ENCODE peak calls at places on chromosome 1, in five cellular contexts. One of them, this sample, is unnamed.

GRCh38 chr1:90593312-90593711 is 123.8 kb downstream of the BARHL2 start:
- DNase-seq in globus pallidus: no peak
- DNase-seq in stimulated activated CD4-positive, alpha-beta T cell treated with anti-CD3 and anti-CD28 coated beads, Interleukin-4, amount 100 ng/mL, for 24 hours: no peak
- DNase-seq in adrenal gland: no peak
- DNase-seq in fibroblast of gingiva: no peak
- DNase-seq in this sample: no peak

GRCh38 chr1:238457610-238458009 is 566.9 kb upstream of the ZP4 start:
- DNase-seq in globus pallidus: no peak
- DNase-seq in stimulated activated CD4-positive, alpha-beta T cell treated with anti-CD3 and anti-CD28 coated beads, Interleukin-4, amount 100 ng/mL, for 24 hours: no peak
- DNase-seq in adrenal gland: no peak
- DNase-seq in fibroblast of gingiva: no peak
- DNase-seq in this sample: no peak

GRCh38 chr1:152162826-152163463 is 3.9 kb upstream of the RPTN start:
- DNase-seq in globus pallidus: no peak
- DNase-seq in stimulated activated CD4-positive, alpha-beta T cell treated with anti-CD3 and anti-CD28 coated beads, Interleukin-4, amount 100 ng/mL, for 24 hours: no peak
- DNase-seq in adrenal gland: no peak
- DNase-seq in fibroblast of gingiva: peak
- DNase-seq in this sample: peak

GRCh38 chr1:174114788-174115448 is 44.4 kb upstream of the RABGAP1L start:
- DNase-seq in globus pallidus: peak
- DNase-seq in stimulated activated CD4-positive, alpha-beta T cell treated with anti-CD3 and anti-CD28 coated beads, Interleukin-4, amount 100 ng/mL, for 24 hours: peak
- DNase-seq in adrenal gland: no peak
- DNase-seq in fibroblast of gingiva: peak
- DNase-seq in this sample: peak

GRCh38 chr1:116433283-116434257 is 60.5 kb downstream of the ATP1A1 start:
- DNase-seq in globus pallidus: peak
- DNase-seq in stimulated activated CD4-positive, alpha-beta T cell treated with anti-CD3 and anti-CD28 coated beads, Interleukin-4, amount 100 ng/mL, for 24 hours: no peak
- DNase-seq in adrenal gland: no peak
- DNase-seq in fibroblast of gingiva: peak
- DNase-seq in this sample: no peak

GRCh38 chr1:214341459-214341858 is 60.5 kb downstream of the SMYD2 start:
- DNase-seq in globus pallidus: no peak
- DNase-seq in stimulated activated CD4-positive, alpha-beta T cell treated with anti-CD3 and anti-CD28 coated beads, Interleukin-4, amount 100 ng/mL, for 24 hours: no peak
- DNase-seq in adrenal gland: no peak
- DNase-seq in fibroblast of gingiva: no peak
- DNase-seq in this sample: no peak

GRCh38 chr1:44034423-44034822 is 3.2 kb upstream of the SLC6A9 start:
- DNase-seq in globus pallidus: no peak
- DNase-seq in stimulated activated CD4-positive, alpha-beta T cell treated with anti-CD3 and anti-CD28 coated beads, Interleukin-4, amount 100 ng/mL, for 24 hours: no peak
- DNase-seq in adrenal gland: no peak
- DNase-seq in fibroblast of gingiva: no peak
- DNase-seq in this sample: no peak

GRCh38 chr1:11893907-11894251 is 32.3 kb downstream of the KIAA2013 start:
- DNase-seq in globus pallidus: no peak
- DNase-seq in stimulated activated CD4-positive, alpha-beta T cell treated with anti-CD3 and anti-CD28 coated beads, Interleukin-4, amount 100 ng/mL, for 24 hours: peak
- DNase-seq in adrenal gland: peak
- DNase-seq in fibroblast of gingiva: no peak
- DNase-seq in this sample: peak

GRCh38 chr1:88684482-88685238 is 587 bp downstream of the PKN2 start:
- DNase-seq in globus pallidus: peak
- DNase-seq in stimulated activated CD4-positive, alpha-beta T cell treated with anti-CD3 and anti-CD28 coated beads, Interleukin-4, amount 100 ng/mL, for 24 hours: peak
- DNase-seq in adrenal gland: peak
- DNase-seq in fibroblast of gingiva: peak
- DNase-seq in this sample: peak

GRCh38 chr1:69648486-69648885 is 80.8 kb downstream of the LRRC7 start:
- DNase-seq in globus pallidus: no peak
- DNase-seq in stimulated activated CD4-positive, alpha-beta T cell treated with anti-CD3 and anti-CD28 coated beads, Interleukin-4, amount 100 ng/mL, for 24 hours: no peak
- DNase-seq in adrenal gland: no peak
- DNase-seq in fibroblast of gingiva: peak
- DNase-seq in this sample: no peak

GRCh38 chr1:235057385-235058306 is 71.0 kb downstream of the TOMM20 start:
- DNase-seq in globus pallidus: no peak
- DNase-seq in stimulated activated CD4-positive, alpha-beta T cell treated with anti-CD3 and anti-CD28 coated beads, Interleukin-4, amount 100 ng/mL, for 24 hours: no peak
- DNase-seq in adrenal gland: no peak
- DNase-seq in fibroblast of gingiva: no peak
- DNase-seq in this sample: no peak

GRCh38 chr1:8510041-8510823 is 192.3 kb downstream of the SLC45A1 start:
- DNase-seq in globus pallidus: peak
- DNase-seq in stimulated activated CD4-positive, alpha-beta T cell treated with anti-CD3 and anti-CD28 coated beads, Interleukin-4, amount 100 ng/mL, for 24 hours: peak
- DNase-seq in adrenal gland: no peak
- DNase-seq in fibroblast of gingiva: peak
- DNase-seq in this sample: no peak

This sample was measured in HTR-8/SVneo.